ENCODE peak calls at places on chromosomes 2 and 18, in four cellular contexts. One of them, this sample, is unnamed.

GRCh38 chr2:71498261-71498701 is 44.9 kb downstream of the DYSF start:
- DNase-seq in pancreas: no peak
- DNase-seq in AG10803: peak
- DNase-seq in fibroblast of the aortic adventitia: peak
- DNase-seq in this sample: peak

GRCh38 chr2:73870084-73870483 is 22.7 kb upstream of the ACTG2 start:
- DNase-seq in pancreas: no peak
- DNase-seq in AG10803: peak
- DNase-seq in fibroblast of the aortic adventitia: peak
- DNase-seq in this sample: no peak

GRCh38 chr18:34707670-34708069 is 2.4 kb upstream of the DTNA start:
- DNase-seq in pancreas: peak
- DNase-seq in AG10803: peak
- DNase-seq in fibroblast of the aortic adventitia: peak
- DNase-seq in this sample: peak

GRCh38 chr2:19799881-19800780 is 101.7 kb downstream of the TTC32 start:
- DNase-seq in pancreas: no peak
- DNase-seq in AG10803: peak
- DNase-seq in fibroblast of the aortic adventitia: no peak
- DNase-seq in this sample: no peak

GRCh38 chr18:55997156-55997561 is 409.2 kb upstream of the TCF4 start:
- DNase-seq in pancreas: no peak
- DNase-seq in AG10803: peak
- DNase-seq in fibroblast of the aortic adventitia: peak
- DNase-seq in this sample: peak

GRCh38 chr2:223532161-223532560 is 70.0 kb downstream of the SCG2 start:
- DNase-seq in pancreas: no peak
- DNase-seq in AG10803: peak
- DNase-seq in fibroblast of the aortic adventitia: peak
- DNase-seq in this sample: no peak

GRCh38 chr18:76687271-76688006 is 134.9 kb upstream of the ZNF236 start:
- DNase-seq in pancreas: no peak
- DNase-seq in AG10803: no peak
- DNase-seq in fibroblast of the aortic adventitia: no peak
- DNase-seq in this sample: no peak

GRCh38 chr2:168607992-168608391 is 151.9 kb downstream of the CERS6 start:
- DNase-seq in pancreas: no peak
- DNase-seq in AG10803: peak
- DNase-seq in fibroblast of the aortic adventitia: peak
- DNase-seq in this sample: no peak

GRCh38 chr2:25851740-25852503 is 26.4 kb downstream of the ASXL2 start:
- DNase-seq in pancreas: no peak
- DNase-seq in AG10803: peak
- DNase-seq in fibroblast of the aortic adventitia: peak
- DNase-seq in this sample: peak

GRCh38 chr18:26549103-26549485 is 741 bp upstream of the KCTD1 start:
- DNase-seq in pancreas: no peak
- DNase-seq in AG10803: peak
- DNase-seq in fibroblast of the aortic adventitia: peak
- DNase-seq in this sample: peak

GRCh38 chr18:46302866-46303485 is 198.8 kb downstream of the HAUS1 start:
- DNase-seq in pancreas: no peak
- DNase-seq in AG10803: no peak
- DNase-seq in fibroblast of the aortic adventitia: no peak
- DNase-seq in this sample: peak

GRCh38 chr18:23812566-23813440 is 123.5 kb downstream of the LAMA3 start:
- DNase-seq in pancreas: no peak
- DNase-seq in AG10803: peak
- DNase-seq in fibroblast of the aortic adventitia: peak
- DNase-seq in this sample: peak

GRCh38 chr2:8574196-8575010 is 107.5 kb upstream of the ID2 start:
- DNase-seq in pancreas: no peak
- DNase-seq in AG10803: no peak
- DNase-seq in fibroblast of the aortic adventitia: no peak
- DNase-seq in this sample: no peak

GRCh38 chr2:234606906-234607305 is 110.0 kb upstream of the ARL4C start:
- DNase-seq in pancreas: no peak
- DNase-seq in AG10803: peak
- DNase-seq in fibroblast of the aortic adventitia: peak
- DNase-seq in this sample: no peak

GRCh38 chr18:21110667-21111350 is 804 bp downstream of the ROCK1 start:
- DNase-seq in pancreas: peak
- DNase-seq in AG10803: peak
- DNase-seq in fibroblast of the aortic adventitia: peak
- DNase-seq in this sample: peak

GRCh38 chr2:67075530-67076253 is 321.4 kb upstream of the ETAA1 start:
- DNase-seq in pancreas: no peak
- DNase-seq in AG10803: no peak
- DNase-seq in fibroblast of the aortic adventitia: no peak
- DNase-seq in this sample: no peak
- H3K4me3 ChIP-seq in pancreas: no peak
- H3K4me3 ChIP-seq in AG10803: no peak
- H3K4me3 ChIP-seq in fibroblast of the aortic adventitia: no peak
- H3K4me3 ChIP-seq in this sample: no peak

GRCh38 chr2:105712981-105713596 is 31.6 kb upstream of the NCK2 start:
- DNase-seq in pancreas: no peak
- DNase-seq in AG10803: peak
- DNase-seq in fibroblast of the aortic adventitia: peak
- DNase-seq in this sample: no peak
- H3K4me3 ChIP-seq in pancreas: no peak
- H3K4me3 ChIP-seq in AG10803: no peak
- H3K4me3 ChIP-seq in fibroblast of the aortic adventitia: no peak
- H3K4me3 ChIP-seq in this sample: no peak

GRCh38 chr2:216635701-216636541 is 2.7 kb downstream of the IGFBP2 start:
- DNase-seq in pancreas: peak
- DNase-seq in AG10803: no peak
- DNase-seq in fibroblast of the aortic adventitia: no peak
- DNase-seq in this sample: peak

GRCh38 chr2:216635171-216635570 is 2.0 kb downstream of the IGFBP2 start:
- DNase-seq in pancreas: no peak
- DNase-seq in AG10803: no peak
- DNase-seq in fibroblast of the aortic adventitia: no peak
- DNase-seq in this sample: no peak

GRCh38 chr2:216633616-216634316 is 546 bp downstream of the IGFBP2 start:
- DNase-seq in pancreas: no peak
- DNase-seq in AG10803: no peak
- DNase-seq in fibroblast of the aortic adventitia: no peak
- DNase-seq in this sample: peak

GRCh38 chr2:216632952-216633615 is at the start of gene IGFBP2:
- DNase-seq in pancreas: peak
- DNase-seq in AG10803: no peak
- DNase-seq in fibroblast of the aortic adventitia: no peak
- DNase-seq in this sample: peak

DNA sequence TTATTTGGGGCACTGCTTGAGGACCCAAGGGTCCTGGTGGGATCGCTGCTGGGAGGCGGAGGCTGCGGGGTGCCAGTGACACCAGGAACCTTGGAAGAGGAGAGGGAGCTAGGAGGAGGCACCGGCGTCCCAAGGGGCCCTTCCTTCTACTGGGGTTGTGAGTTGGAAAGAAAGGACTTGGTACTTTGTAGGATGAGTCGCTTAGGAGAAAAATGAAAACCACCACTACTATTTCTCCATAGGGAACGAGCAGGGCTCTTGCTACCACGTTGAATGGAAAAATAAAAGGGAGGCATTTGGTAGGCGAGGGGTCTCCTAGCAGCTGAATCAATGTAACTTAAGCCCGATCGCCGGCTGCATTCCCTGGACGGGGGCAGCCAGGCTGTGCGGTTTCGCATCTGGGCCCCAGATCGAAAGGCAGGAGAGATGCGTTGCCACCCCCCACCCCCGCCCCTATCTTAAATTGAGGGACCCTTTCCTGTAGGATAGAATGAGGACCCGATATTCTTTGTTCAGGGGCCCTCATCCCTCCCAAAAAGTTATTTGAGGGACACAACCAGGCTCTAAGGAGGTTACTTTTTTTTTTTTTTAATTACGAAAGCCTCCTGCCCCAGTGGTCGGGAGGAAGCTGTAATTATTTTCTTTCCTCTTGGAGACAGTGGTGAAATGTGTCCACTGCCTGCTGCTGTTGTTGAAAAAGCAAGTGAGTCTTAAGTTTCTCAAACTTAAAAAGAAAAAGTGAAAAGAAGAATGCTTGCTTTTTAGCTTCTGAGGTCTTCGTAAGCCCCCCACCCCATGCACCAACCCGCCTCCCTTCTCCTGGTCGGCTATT is 1.3 kb downstream of the IGFBP2 start:
- DNase-seq in pancreas: no peak
- DNase-seq in AG10803: no peak
- DNase-seq in fibroblast of the aortic adventitia: no peak
- DNase-seq in this sample: peak
- H3K4me3 ChIP-seq in pancreas: peak
- H3K4me3 ChIP-seq in AG10803: peak
- H3K4me3 ChIP-seq in fibroblast of the aortic adventitia: no peak
- H3K4me3 ChIP-seq in this sample: peak

GRCh38 chr2:10451819-10452218 is 3.7 kb upstream of the ODC1 start:
- DNase-seq in pancreas: no peak
- DNase-seq in AG10803: no peak
- DNase-seq in fibroblast of the aortic adventitia: no peak
- DNase-seq in this sample: no peak

GRCh38 chr2:10449481-10449831 is 1.3 kb upstream of the ODC1 start:
- DNase-seq in pancreas: no peak
- DNase-seq in AG10803: no peak
- DNase-seq in fibroblast of the aortic adventitia: no peak
- DNase-seq in this sample: no peak

GRCh38 chr2:10448208-10448645 is at the start of gene ODC1:
- DNase-seq in pancreas: peak
- DNase-seq in AG10803: peak
- DNase-seq in fibroblast of the aortic adventitia: peak
- DNase-seq in this sample: peak

GRCh38 chr2:10448646-10449480 is 736 bp upstream of the ODC1 start:
- DNase-seq in pancreas: peak
- DNase-seq in AG10803: peak
- DNase-seq in fibroblast of the aortic adventitia: peak
- DNase-seq in this sample: peak

DNA sequence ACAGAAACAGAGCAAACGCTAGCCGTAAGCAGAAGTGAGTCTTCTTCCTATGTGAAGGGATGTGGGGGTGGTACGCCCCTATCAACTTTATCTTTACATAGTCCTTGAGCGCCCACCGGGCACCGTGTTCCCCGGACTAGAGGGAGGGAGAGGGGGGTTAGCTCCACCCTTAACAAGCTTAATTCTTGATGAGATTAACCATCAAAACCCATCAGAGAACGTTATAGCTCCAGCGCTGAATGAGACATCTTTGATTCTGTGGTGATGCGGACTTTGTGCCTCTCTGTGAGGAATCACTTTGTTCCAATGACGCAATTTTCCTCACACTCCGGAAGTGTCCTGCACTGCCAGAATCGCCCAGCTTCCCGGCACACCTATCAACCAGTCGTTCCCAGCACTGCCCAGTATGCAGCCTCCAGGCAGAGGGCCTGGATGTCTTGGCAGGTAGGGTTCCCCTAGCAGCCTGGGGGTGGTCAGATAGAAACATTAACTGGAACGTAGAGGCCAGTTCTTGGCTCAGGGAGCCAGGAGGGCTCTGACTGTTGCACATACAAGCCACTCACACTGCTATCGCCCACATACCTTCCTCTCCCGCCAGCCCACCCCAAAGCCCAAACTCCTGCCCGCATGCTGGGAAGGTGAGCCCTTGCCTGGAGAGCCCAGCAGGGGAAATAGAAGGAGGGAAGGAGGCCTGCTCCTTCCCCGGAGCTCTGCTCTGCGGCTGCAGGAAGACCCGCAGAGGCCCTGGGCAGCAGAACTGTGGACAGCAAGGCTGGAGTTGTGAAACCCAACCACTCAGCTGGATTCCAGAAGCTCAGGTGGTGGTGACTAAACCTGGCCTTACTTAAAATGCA is 1.9 kb upstream of the ODC1 start:
- DNase-seq in pancreas: no peak
- DNase-seq in AG10803: no peak
- DNase-seq in fibroblast of the aortic adventitia: no peak
- DNase-seq in this sample: no peak
- H3K4me3 ChIP-seq in pancreas: no peak
- H3K4me3 ChIP-seq in AG10803: peak
- H3K4me3 ChIP-seq in fibroblast of the aortic adventitia: peak
- H3K4me3 ChIP-seq in this sample: no peak

DNA sequence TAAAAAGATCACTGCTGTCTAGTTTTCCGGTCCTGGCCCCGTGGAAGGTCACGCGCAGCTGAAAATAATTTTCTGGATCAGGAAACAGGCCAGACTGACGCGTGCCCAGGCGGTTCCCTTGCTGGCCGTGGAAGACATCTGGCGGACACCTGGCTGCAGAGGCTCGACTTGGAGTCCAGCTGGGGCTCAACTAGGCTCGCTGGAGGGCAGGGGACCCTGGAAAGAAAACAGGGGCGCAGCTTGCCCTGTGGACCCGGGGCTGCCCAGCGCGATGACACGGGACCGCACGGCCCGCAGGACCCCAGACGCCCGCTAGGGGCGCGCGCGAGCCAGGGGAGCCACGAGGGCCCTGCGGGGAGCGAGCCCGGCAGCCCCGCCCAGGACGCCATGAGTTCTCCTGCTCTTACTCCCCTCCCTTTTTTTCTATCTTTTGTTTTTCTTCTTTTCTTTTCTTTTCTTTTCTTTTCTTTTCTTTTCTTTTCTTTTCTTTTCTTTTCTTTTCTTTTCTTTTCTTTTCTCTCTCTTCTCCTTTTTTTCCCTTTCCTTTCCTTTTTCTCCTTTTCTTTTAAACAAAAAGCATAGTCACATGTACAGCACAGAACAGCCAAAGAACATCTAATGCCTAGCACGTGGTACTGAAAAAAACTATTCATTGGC is 43.2 kb upstream of the UBE2F start:
- DNase-seq in pancreas: peak
- DNase-seq in AG10803: peak
- DNase-seq in fibroblast of the aortic adventitia: peak
- DNase-seq in this sample: peak
- H3K4me3 ChIP-seq in pancreas: peak
- H3K4me3 ChIP-seq in AG10803: peak
- H3K4me3 ChIP-seq in fibroblast of the aortic adventitia: peak
- H3K4me3 ChIP-seq in this sample: peak

GRCh38 chr18:31091350-31091749 is 10.9 kb downstream of the DSC2 start:
- DNase-seq in pancreas: no peak
- DNase-seq in AG10803: no peak
- DNase-seq in fibroblast of the aortic adventitia: no peak
- DNase-seq in this sample: no peak
- H3K4me3 ChIP-seq in pancreas: no peak
- H3K4me3 ChIP-seq in AG10803: no peak
- H3K4me3 ChIP-seq in fibroblast of the aortic adventitia: no peak
- H3K4me3 ChIP-seq in this sample: no peak

GRCh38 chr2:45007961-45008295 is 1.3 kb downstream of the SIX2 start:
- DNase-seq in pancreas: no peak
- DNase-seq in AG10803: no peak
- DNase-seq in fibroblast of the aortic adventitia: no peak
- DNase-seq in this sample: no peak

GRCh38 chr2:45006041-45006941 is 3.0 kb downstream of the SIX2 start:
- DNase-seq in pancreas: no peak
- DNase-seq in AG10803: no peak
- DNase-seq in fibroblast of the aortic adventitia: no peak
- DNase-seq in this sample: no peak

GRCh38 chr2:45008296-45009129 is 739 bp downstream of the SIX2 start:
- DNase-seq in pancreas: peak
- DNase-seq in AG10803: peak
- DNase-seq in fibroblast of the aortic adventitia: no peak
- DNase-seq in this sample: peak

GRCh38 chr2:45006942-45007287 is 2.3 kb downstream of the SIX2 start:
- DNase-seq in pancreas: no peak
- DNase-seq in AG10803: no peak
- DNase-seq in fibroblast of the aortic adventitia: no peak
- DNase-seq in this sample: no peak

GRCh38 chr2:45007356-45007755 is 1.9 kb downstream of the SIX2 start:
- DNase-seq in pancreas: no peak
- DNase-seq in AG10803: no peak
- DNase-seq in fibroblast of the aortic adventitia: no peak
- DNase-seq in this sample: no peak
- H3K4me3 ChIP-seq in pancreas: no peak
- H3K4me3 ChIP-seq in AG10803: no peak
- H3K4me3 ChIP-seq in fibroblast of the aortic adventitia: no peak
- H3K4me3 ChIP-seq in this sample: peak

This sample was measured in SJCRH30.